ENCODE peak calls at places on chromosome 21, in ten cellular contexts. N is hippocampal formation; E is NCI-H1092; O is prostate gland; B is stimulated activated CD4-positive, alpha-beta T cell treated with anti-CD3 and anti-CD28 coated beads, Interleukin-1b, Interleukin-23, amount 100 ng/mL, for 24 hours; M is iris pigment epithelial cell; H is neural crest cell; A is EL; L is lower leg skin; C is activated CD8-positive, alpha-beta memory T cell treated with anti-CD3 and anti-CD28 coated beads, Interleukin-2, amount 10 ng/mL, durations not matched to agents 7 days and 5 days. W is an unnamed sample.

GRCh38 chr21:38741092-38741975 is 64.4 kb upstream of the ETS2 start:
- DNase-seq in N (no peak), E (no peak), O (no peak), B (no peak), M (no peak), H (no peak), A (no peak), L (peak), C (no peak), W (no peak)

GRCh38 chr21:21715286-21715969 is 717.2 kb downstream of the NCAM2 start:
- DNase-seq in N (no peak), E (no peak), O (no peak), B (no peak), M (peak), H (no peak), A (peak), L (no peak), C (no peak), W (no peak)

GRCh38 chr21:36908260-36908908 is 58.1 kb downstream of the HLCS start:
- DNase-seq in N (no peak), E (no peak), O (no peak), B (no peak), M (peak), H (no peak), A (peak), L (peak), C (no peak), W (no peak)

GRCh38 chr21:41953831-41954653 is at the start of gene C2CD2:
- DNase-seq in N (peak), E (peak), O (no peak), B (no peak), M (peak), H (peak), A (peak), L (no peak), C (no peak), W (no peak)

GRCh38 chr21:40587786-40588353 is 259.1 kb downstream of the DSCAM start:
- DNase-seq in N (no peak), E (no peak), O (no peak), B (no peak), M (no peak), H (no peak), A (no peak), L (no peak), C (no peak), W (no peak)

GRCh38 chr21:29307718-29308455 is 9.2 kb downstream of the BACH1 start:
- DNase-seq in N (no peak), E (no peak), O (no peak), B (no peak), M (no peak), H (no peak), A (no peak), L (no peak), C (no peak), W (no peak)

GRCh38 chr21:37475186-37475868 is 108.8 kb downstream of the DYRK1A start:
- DNase-seq in N (no peak), E (no peak), O (no peak), B (no peak), M (no peak), H (no peak), A (no peak), L (no peak), C (no peak), W (no peak)

GRCh38 chr21:46307625-46308024 is 16.0 kb downstream of the C21orf58 start:
- DNase-seq in N (no peak), E (no peak), O (no peak), B (no peak), M (peak), H (no peak), A (peak), L (no peak), C (no peak), W (no peak)

GRCh38 chr21:44547656-44548331 is 3.5 kb downstream of the KRTAP10-2 start:
- DNase-seq in N (no peak), E (no peak), O (no peak), B (peak), M (no peak), H (no peak), A (no peak), L (peak), C (peak), W (no peak)

GRCh38 chr21:22346576-22346975 is 1348.4 kb downstream of the NCAM2 start:
- DNase-seq in N (no peak), E (no peak), O (no peak), B (no peak), M (no peak), H (no peak), A (no peak), L (no peak), C (no peak), W (no peak)

GRCh38 chr21:44939532-44940115 is at the start of gene SLX9:
- DNase-seq in N (peak), E (peak), O (peak), B (peak), M (peak), H (peak), A (peak), L (no peak), C (peak), W (peak)

GRCh38 chr21:31273278-31273677 is 70.8 kb downstream of the TIAM1 start:
- DNase-seq in N (no peak), E (no peak), O (no peak), B (no peak), M (no peak), H (no peak), A (no peak), L (no peak), C (no peak), W (no peak)

GRCh38 chr21:27425172-27425571 is 458.3 kb upstream of the ADAMTS5 start:
- DNase-seq in N (no peak), E (no peak), O (no peak), B (no peak), M (no peak), H (no peak), A (peak), L (no peak), C (no peak), W (no peak)

GRCh38 chr21:41778974-41779600 is 12.2 kb upstream of the RIPK4 start:
- DNase-seq in N (no peak), E (peak), O (no peak), B (no peak), M (no peak), H (no peak), A (no peak), L (no peak), C (no peak), W (no peak)

GRCh38 chr21:33650230-33650629 is 7.9 kb downstream of the ITSN1 start:
- DNase-seq in N (no peak), E (no peak), O (no peak), B (no peak), M (no peak), H (no peak), A (no peak), L (no peak), C (no peak), W (no peak)

GRCh38 chr21:46130721-46131720 is 24.4 kb downstream of the FTCD start:
- DNase-seq in N (no peak), E (no peak), O (no peak), B (no peak), M (no peak), H (no peak), A (no peak), L (no peak), C (no peak), W (no peak)

GRCh38 chr21:16408280-16408669 is 678.5 kb downstream of the USP25 start:
- DNase-seq in N (no peak), E (no peak), O (no peak), B (no peak), M (no peak), H (no peak), A (peak), L (no peak), C (no peak), W (no peak)

GRCh38 chr21:17501107-17502006 is 11.5 kb upstream of the CXADR start:
- DNase-seq in N (no peak), E (no peak), O (no peak), B (no peak), M (no peak), H (no peak), A (no peak), L (no peak), C (no peak), W (no peak)

GRCh38 chr21:35585155-35585554 is 475.2 kb downstream of the SETD4 start:
- DNase-seq in N (no peak), E (no peak), O (no peak), B (no peak), M (no peak), H (no peak), A (no peak), L (no peak), C (no peak), W (no peak)

GRCh38 chr21:42678118-42678430 is 24.7 kb downstream of the PDE9A start:
- DNase-seq in N (no peak), E (peak), O (no peak), B (no peak), M (no peak), H (no peak), A (no peak), L (no peak), C (no peak), W (no peak)

GRCh38 chr21:41236361-41236973 is 68.5 kb downstream of the BACE2 start:
- DNase-seq in N (no peak), E (no peak), O (no peak), B (no peak), M (no peak), H (no peak), A (no peak), L (no peak), C (no peak), W (no peak)

GRCh38 chr21:46124926-46125845 is 27.3 kb downstream of the COL6A2 start:
- DNase-seq in N (no peak), E (no peak), O (no peak), B (no peak), M (no peak), H (no peak), A (no peak), L (peak), C (peak), W (no peak)

GRCh38 chr21:28742527-28742926 is 250.2 kb downstream of the LTN1 start:
- DNase-seq in N (no peak), E (no peak), O (no peak), B (no peak), M (peak), H (no peak), A (peak), L (no peak), C (no peak), W (no peak)

GRCh38 chr21:31729622-31730343 is 2.1 kb downstream of the SCAF4 start:
- DNase-seq in N (no peak), E (no peak), O (no peak), B (no peak), M (no peak), H (no peak), A (no peak), L (no peak), C (no peak), W (no peak)